ENCODE peak calls at places on chromosomes 13 and 19, in five cellular contexts. N is psoas muscle, T is mucosa of descending colon, L is SK-N-SH, H is Peyer's patch. P is an unnamed sample.

GRCh38 chr13:110456550-110456949 is 105.0 kb downstream of the RAB20 start:
- DNase-seq in H (peak; percentile 33), L (no peak), T (no peak), N (no peak), P (no peak)

GRCh38 chr13:85693889-85694511 is 105.2 kb downstream of the SLITRK6 start:
- DNase-seq in N (no peak), T (no peak), L (no peak), H (no peak), P (no peak)

GRCh38 chr13:75359266-75359665 is 122.7 kb downstream of the TBC1D4 start:
- DNase-seq in L (no peak), N (no peak), H (no peak), T (no peak), P (no peak)

GRCh38 chr13:79936368-79937136 is 404.4 kb downstream of the SPRY2 start:
- DNase-seq in N (no peak), H (no peak), T (no peak), L (peak; percentile 61), P (peak; percentile 23)

GRCh38 chr13:112983428-112984196 is 14.6 kb downstream of the MCF2L start:
- DNase-seq in H (peak; percentile 57), L (peak; percentile 90), N (no peak), T (peak; percentile 74), P (no peak)

GRCh38 chr13:39317284-39317683 is 279.0 kb downstream of the NHLRC3 start:
- DNase-seq in T (no peak), L (no peak), N (peak; percentile 47), H (no peak), P (no peak)

GRCh38 chr19:45753548-45753947 is 15.5 kb downstream of the SIX5 start:
- DNase-seq in T (no peak), L (no peak), H (no peak), N (no peak), P (no peak)

GRCh38 chr19:18119243-18120105 is 21.9 kb downstream of the MAST3 start:
- DNase-seq in T (peak; percentile 78), L (no peak), N (no peak), H (peak; percentile 77), P (no peak)

GRCh38 chr13:30607908-30608307 is 9.8 kb upstream of the USPL1 start:
- DNase-seq in L (no peak), N (no peak), T (no peak), H (peak; percentile 85), P (no peak)

GRCh38 chr13:101893021-101893420 is 440.5 kb downstream of the ITGBL1 start:
- DNase-seq in T (no peak), L (no peak), N (no peak), H (no peak), P (no peak)

GRCh38 chr13:99626461-99627082 is 125.3 kb downstream of the TM9SF2 start:
- DNase-seq in T (no peak), N (no peak), L (no peak), H (no peak), P (no peak)

GRCh38 chr19:45779231-45780145 is 2.8 kb downstream of the DMPK start:
- DNase-seq in L (peak; percentile 89), H (peak; percentile 95), T (peak; percentile 94), N (peak; percentile 85), P (peak; percentile 41)

GRCh38 chr19:48448563-48448962 is 2.8 kb downstream of the GRWD1 start:
- DNase-seq in H (no peak), L (no peak), N (no peak), T (no peak), P (no peak)

GRCh38 chr13:71374471-71375041 is 492.4 kb downstream of the DACH1 start:
- DNase-seq in L (no peak), H (no peak), N (no peak), T (no peak), P (no peak)

GRCh38 chr13:95793018-95793555 is 116.1 kb downstream of the DNAJC3 start:
- DNase-seq in H (no peak), N (no peak), L (no peak), T (no peak), P (no peak)

GRCh38 chr13:52104624-52105023 is 24.2 kb downstream of the NEK5 start:
- DNase-seq in H (no peak), L (no peak), N (no peak), T (no peak), P (no peak)

GRCh38 chr19:36719687-36720556 is 32.5 kb downstream of the ZNF567 start:
- DNase-seq in L (no peak), H (no peak), T (no peak), N (no peak), P (no peak)

GRCh38 chr13:35621989-35622388 is 145.5 kb upstream of the MAB21L1 start:
- DNase-seq in N (no peak), L (no peak), T (no peak), H (no peak), P (no peak)

GRCh38 chr19:43759515-43759914 is 4.8 kb upstream of the SMG9 start:
- DNase-seq in T (no peak), H (no peak), L (no peak), N (no peak), P (no peak)
- TF ChIP-seq CTCF in T (no peak), H (no peak), L (peak; percentile 61), N (no peak), P (peak; percentile 14)

GRCh38 chr19:1457031-1457739 is 7.3 kb downstream of the APC2 start:
- DNase-seq in T (no peak), H (no peak), L (no peak), N (no peak), P (no peak)
- TF ChIP-seq CTCF in T (no peak), H (no peak), L (no peak), N (no peak), P (no peak)

GRCh38 chr13:26133286-26133685 is 81.5 kb upstream of the SHISA2 start:
- DNase-seq in N (no peak), T (no peak), L (no peak), H (no peak), P (no peak)
- TF ChIP-seq CTCF in N (no peak), T (no peak), L (no peak), H (no peak), P (no peak)

DNA sequence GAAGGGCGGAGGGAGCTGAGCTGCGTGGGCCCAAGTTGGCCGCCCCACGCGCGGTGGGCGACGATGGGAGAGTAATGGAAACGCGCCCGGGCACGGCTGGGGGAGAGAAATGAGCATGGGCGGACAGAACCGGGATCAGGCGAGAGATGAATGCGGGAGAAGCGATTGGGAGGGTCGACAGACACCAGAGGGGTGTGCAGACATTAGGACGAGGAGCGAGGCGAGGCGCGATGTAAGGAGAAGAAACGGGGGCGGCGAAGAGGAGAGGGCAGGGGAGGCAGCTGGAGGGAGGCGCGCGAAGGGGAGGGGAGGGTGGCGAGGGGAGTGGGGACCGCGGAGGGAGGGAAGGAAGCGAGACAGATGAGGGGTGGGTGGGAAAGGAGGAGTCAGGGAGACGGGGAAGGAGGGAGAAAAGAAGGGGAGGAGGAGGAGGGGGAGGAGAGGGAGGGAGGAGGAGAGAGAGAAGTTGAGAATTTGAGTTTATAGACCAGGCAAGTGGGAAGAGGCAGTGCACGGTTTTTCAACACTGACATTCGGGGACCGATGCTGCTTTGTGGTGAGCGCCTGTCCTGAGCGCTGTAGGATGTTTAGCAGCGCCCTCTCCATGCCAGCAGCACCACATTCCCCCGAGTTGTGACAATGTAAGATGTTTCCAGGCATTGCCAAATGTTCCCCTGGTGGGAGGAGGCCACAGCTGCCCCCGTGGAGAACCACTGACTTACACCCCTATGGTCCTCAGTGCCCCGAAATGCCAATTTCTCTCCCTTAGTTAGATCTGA is at the start of gene SHISA7:
- DNase-seq in H (no peak), T (no peak), N (no peak), L (peak; percentile 58), P (no peak)
- TF ChIP-seq CTCF in H (no peak), T (no peak), N (no peak), L (no peak), P (no peak)

GRCh38 chr19:50332264-50333038 is 3.3 kb upstream of the KCNC3 start:
- DNase-seq in H (no peak), N (no peak), T (peak; percentile 47), L (no peak), P (peak; percentile 33)

GRCh38 chr19:50330365-50331078 is 1.3 kb upstream of the KCNC3 start:
- DNase-seq in L (peak; percentile 93), N (peak; percentile 83), H (peak; percentile 91), T (peak; percentile 92), P (peak; percentile 87)

GRCh38 chr19:50333235-50333736 is 4.1 kb upstream of the KCNC3 start:
- DNase-seq in T (peak; percentile 95), N (peak; percentile 86), H (peak; percentile 96), L (peak; percentile 87), P (peak; percentile 94)

GRCh38 chr19:50332014-50332263 is 2.8 kb upstream of the KCNC3 start:
- DNase-seq in L (no peak), T (peak; percentile 50), H (no peak), N (no peak), P (no peak)

DNA sequence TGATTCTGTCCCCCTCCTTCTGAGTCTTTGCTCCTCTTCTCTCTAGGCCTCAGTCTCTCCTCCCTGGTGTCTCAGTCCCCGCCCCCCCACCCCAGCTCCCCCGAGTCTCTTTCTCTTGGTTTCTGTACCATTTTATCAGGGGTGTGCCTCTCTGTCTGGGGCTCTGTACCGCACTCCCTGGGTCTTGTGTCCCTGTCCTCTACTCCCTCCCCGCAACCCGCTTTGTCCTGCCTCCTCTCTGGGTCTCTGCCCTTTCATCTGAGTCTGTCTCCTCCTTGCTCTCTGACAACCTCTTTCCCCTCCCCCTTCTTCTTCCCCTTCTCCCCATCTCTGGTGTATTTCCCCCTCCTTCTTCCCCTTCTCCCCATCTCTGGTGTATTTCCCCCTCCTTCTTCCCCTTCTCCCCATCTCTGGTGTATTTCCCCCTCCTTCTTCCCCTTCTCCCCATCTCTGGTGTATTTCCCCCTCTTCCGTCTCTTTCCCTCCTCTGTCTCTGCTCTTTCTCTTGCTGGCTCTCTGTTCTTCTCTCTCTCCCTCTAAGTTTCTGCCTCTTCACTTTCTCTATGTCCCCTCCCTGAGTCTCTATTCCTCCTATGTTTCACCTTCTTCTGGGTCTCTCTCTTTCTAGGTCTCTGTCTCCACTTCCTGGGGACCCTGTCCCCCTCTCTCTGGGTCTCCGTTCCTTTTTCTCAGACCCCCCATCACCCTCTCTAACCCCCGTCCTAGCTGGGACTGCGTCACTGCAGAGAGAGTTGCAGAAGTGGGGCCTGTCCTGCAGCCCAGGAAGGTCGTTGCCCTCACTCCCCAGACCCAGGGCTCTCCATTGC is 2.2 kb upstream of the KCNC3 start:
- DNase-seq in N (no peak), H (no peak), L (no peak), T (peak; percentile 51), P (no peak)
- TF ChIP-seq CTCF in N (no peak), H (no peak), L (no peak), T (no peak), P (no peak)

DNA sequence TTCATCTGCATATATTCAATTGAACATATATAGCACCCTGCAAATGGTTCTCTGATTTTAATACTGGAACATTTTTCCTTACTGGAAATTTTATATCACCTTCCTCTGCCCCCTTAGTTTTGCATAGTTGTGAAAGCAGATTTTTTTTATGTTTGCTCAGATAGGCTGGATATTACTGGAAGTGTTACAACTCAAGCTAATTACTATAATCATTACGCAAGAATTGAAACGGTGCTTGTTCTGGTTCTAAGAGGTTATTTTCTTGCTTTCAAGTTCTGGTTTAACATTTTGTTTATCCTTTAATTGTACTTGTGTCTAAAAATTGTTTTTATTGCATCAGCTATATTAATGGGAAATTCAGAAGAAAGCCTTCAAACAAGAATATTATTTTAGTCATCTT is 95.6 kb upstream of the MYO16 start:
- DNase-seq in T (no peak), N (no peak), L (no peak), H (no peak), P (no peak)
- TF ChIP-seq CTCF in T (no peak), N (no peak), L (no peak), H (no peak), P (no peak)

DNA sequence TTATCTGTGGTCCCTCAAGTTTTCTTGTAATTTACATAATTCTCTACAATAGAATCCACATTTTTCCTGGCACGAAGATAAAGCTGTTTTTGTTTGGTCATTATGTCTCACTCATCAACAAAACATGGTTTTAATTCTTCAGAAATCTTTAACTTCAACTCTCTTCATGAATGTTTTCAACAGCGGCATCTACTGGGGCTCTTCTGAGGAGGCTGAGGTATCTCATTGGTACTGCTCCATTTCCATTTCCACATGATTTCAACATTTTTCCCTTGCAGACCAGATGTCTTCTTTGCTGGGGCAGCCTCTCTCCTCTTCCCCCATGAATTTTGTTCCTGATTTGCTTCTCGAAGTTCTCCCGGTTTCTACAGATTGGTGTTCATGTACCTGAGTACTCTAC is 5.8 kb upstream of the KBTBD7 start:
- DNase-seq in L (no peak), T (no peak), H (no peak), N (no peak), P (no peak)
- TF ChIP-seq CTCF in L (no peak), T (no peak), H (no peak), N (no peak), P (no peak)